ENCODE peak calls at places on chromosomes 7 and 10, in four cellular contexts. Z is GM12891, H is K562, F is H1. Y is an unnamed sample.

GRCh38 chr7:108326938-108327337 is 129.3 kb downstream of the NRCAM start:
- DNase-seq in H (no peak), F (no peak), Z (no peak), Y (no peak)

GRCh38 chr7:24059775-24060174 is 224.2 kb upstream of the NPY start:
- DNase-seq in Z (no peak), H (no peak), F (no peak), Y (no peak)

GRCh38 chr10:132627736-132628512 is 90.3 kb downstream of the INPP5A start:
- DNase-seq in Z (no peak), H (peak), F (no peak), Y (no peak)

GRCh38 chr7:142488842-142489241 is 231.0 kb upstream of the PRSS58 start:
- DNase-seq in H (no peak), F (no peak), Z (no peak), Y (no peak)

GRCh38 chr10:68987611-68988010 is 992 bp upstream of the KIFBP start:
- DNase-seq in H (no peak), F (no peak), Z (no peak), Y (no peak)

GRCh38 chr10:1211844-1212570 is 155.8 kb downstream of the WDR37 start:
- DNase-seq in H (no peak), Z (no peak), F (no peak), Y (no peak)

GRCh38 chr10:124306922-124307371 is 111.8 kb downstream of the OAT start:
- DNase-seq in H (no peak), Z (no peak), F (no peak), Y (no peak)

GRCh38 chr10:87546221-87546620 is 41.5 kb downstream of the MINPP1 start:
- DNase-seq in H (peak), Z (no peak), F (no peak), Y (no peak)

GRCh38 chr7:81919494-81919893 is 149.6 kb upstream of the HGF start:
- DNase-seq in Z (no peak), F (no peak), H (no peak), Y (no peak)

GRCh38 chr7:50595538-50596102 is 30.4 kb upstream of the DDC start:
- DNase-seq in H (peak), Z (no peak), F (no peak), Y (no peak)

GRCh38 chr10:74643586-74643956 is 182.8 kb upstream of the KAT6B start:
- DNase-seq in Z (no peak), H (no peak), F (no peak), Y (no peak)

GRCh38 chr10:91634898-91635297 is 2.0 kb upstream of the PPP1R3C start:
- DNase-seq in F (no peak), Z (no peak), H (no peak), Y (no peak)

GRCh38 chr7:139245401-139245800 is 14.4 kb downstream of the UBN2 start:
- DNase-seq in F (no peak), H (no peak), Z (no peak), Y (no peak)

GRCh38 chr10:69836728-69837025 is 35.0 kb downstream of the COL13A1 start:
- DNase-seq in Z (no peak), F (no peak), H (no peak), Y (no peak)

GRCh38 chr7:112892263-112892662 is 102.1 kb upstream of the TMEM168 start:
- DNase-seq in Z (no peak), F (no peak), H (no peak), Y (no peak)

GRCh38 chr10:90968448-90969086 is 47.7 kb upstream of the ANKRD1 start:
- DNase-seq in Z (no peak), H (no peak), F (no peak), Y (no peak)

GRCh38 chr7:5237286-5237685 is 45.5 kb upstream of the SLC29A4 start:
- DNase-seq in H (no peak), F (no peak), Z (no peak), Y (no peak)

GRCh38 chr7:140661124-140661523 is 11.6 kb upstream of the ADCK2 start:
- DNase-seq in F (no peak), H (no peak), Z (no peak), Y (no peak)

GRCh38 chr7:68429376-68430117 is 1168.7 kb upstream of the AUTS2 start:
- DNase-seq in F (no peak), Z (no peak), H (no peak), Y (no peak)

GRCh38 chr10:111551001-111551400 is 474.2 kb downstream of the ADRA2A start:
- DNase-seq in H (no peak), F (no peak), Z (no peak), Y (no peak)

GRCh38 chr10:126669188-126669587 is 1.3 kb downstream of the C10orf90 start:
- DNase-seq in F (no peak), H (no peak), Z (no peak), Y (no peak)

GRCh38 chr10:102776779-102777417 is 33.1 kb downstream of the WBP1L start:
- DNase-seq in F (peak), Z (no peak), H (peak), Y (no peak)

GRCh38 chr7:92875719-92876118 is 39.3 kb upstream of the CDK6 start:
- DNase-seq in Z (no peak), H (no peak), F (no peak), Y (no peak)

GRCh38 chr7:120550494-120551048 is 277.6 kb downstream of the KCND2 start:
- DNase-seq in F (no peak), Z (no peak), H (no peak), Y (no peak)

GRCh38 chr10:46106410-46107255 is 60.6 kb upstream of the MSMB start:
- DNase-seq in Z (no peak), H (peak), F (no peak), Y (no peak)

GRCh38 chr7:66957595-66958290 is 36.7 kb downstream of the TMEM248 start:
- DNase-seq in Z (no peak), H (no peak), F (no peak), Y (no peak)

GRCh38 chr7:155251831-155252230 is 45.8 kb upstream of the INSIG1 start:
- DNase-seq in F (no peak), H (no peak), Z (no peak), Y (no peak)

GRCh38 chr7:19413444-19413965 is 268.3 kb upstream of the FERD3L start:
- DNase-seq in F (no peak), H (no peak), Z (no peak), Y (no peak)

GRCh38 chr10:96090463-96090800 is 39.7 kb upstream of the ZNF518A start:
- DNase-seq in H (no peak), Z (no peak), F (no peak), Y (no peak)

GRCh38 chr10:45411607-45411940 is 37.6 kb downstream of the ALOX5 start:
- DNase-seq in F (no peak), Z (no peak), H (no peak), Y (no peak)

GRCh38 chr7:130901209-130901783 is 167.3 kb upstream of the KLF14 start:
- DNase-seq in F (no peak), H (peak), Z (no peak), Y (no peak)

GRCh38 chr7:66629222-66629658 is 559 bp downstream of the KCTD7 start:
- DNase-seq in Z (no peak), H (no peak), F (no peak), Y (no peak)

GRCh38 chr7:25028370-25028971 is 48.5 kb upstream of the OSBPL3 start:
- DNase-seq in F (no peak), H (peak), Z (no peak), Y (no peak)

GRCh38 chr7:91228327-91228726 is 35.9 kb upstream of the FZD1 start:
- DNase-seq in F (no peak), H (no peak), Z (no peak), Y (no peak)

GRCh38 chr7:91230100-91230499 is 34.1 kb upstream of the FZD1 start:
- DNase-seq in H (no peak), F (no peak), Z (no peak), Y (no peak)

GRCh38 chr7:91226411-91226810 is 37.8 kb upstream of the FZD1 start:
- DNase-seq in H (no peak), Z (no peak), F (no peak), Y (no peak)

GRCh38 chr7:91230503-91230902 is 33.7 kb upstream of the FZD1 start:
- DNase-seq in H (no peak), Z (no peak), F (no peak), Y (no peak)

GRCh38 chr7:91228927-91229326 is 35.3 kb upstream of the FZD1 start:
- DNase-seq in Z (no peak), F (no peak), H (no peak), Y (no peak)
- TF ChIP-seq TAF1 in Z (no peak), F (no peak), H (no peak), Y (no peak)

GRCh38 chr10:73131913-73132686 is 21.8 kb downstream of the NUDT13 start:
- DNase-seq in H (no peak), F (no peak), Z (no peak), Y (no peak)

GRCh38 chr10:73126343-73126742 is 16.1 kb downstream of the NUDT13 start:
- DNase-seq in F (no peak), Z (no peak), H (no peak), Y (no peak)

GRCh38 chr10:73134727-73135126 is 24.5 kb downstream of the NUDT13 start:
- DNase-seq in Z (no peak), F (no peak), H (no peak), Y (no peak)

GRCh38 chr10:73136627-73137026 is 26.4 kb downstream of the NUDT13 start:
- DNase-seq in F (no peak), H (no peak), Z (no peak), Y (no peak)

DNA sequence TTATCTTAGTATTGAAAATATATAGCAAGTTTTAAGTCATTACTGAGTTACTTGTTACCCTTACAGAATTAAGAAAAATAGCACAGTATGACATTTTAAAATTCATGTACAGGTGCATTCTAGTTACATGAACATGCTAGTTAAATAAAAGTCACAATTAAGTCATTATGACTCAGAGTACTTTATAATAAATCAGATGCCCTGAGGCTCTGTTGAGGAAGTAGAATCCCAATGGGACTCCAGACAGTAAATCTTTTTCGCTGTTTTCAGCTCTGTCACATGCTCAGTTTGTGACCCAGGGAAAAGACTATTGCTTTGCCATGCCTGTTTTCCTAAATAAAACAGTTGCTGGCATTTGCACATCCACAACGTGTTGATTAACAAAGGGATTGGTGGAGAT is 21.0 kb downstream of the NUDT13 start:
- DNase-seq in H (no peak), F (no peak), Z (no peak), Y (no peak)
- TF ChIP-seq POLR2AphosphoS5 in H (no peak), F (no peak), Z (no peak), Y (no peak)

GRCh38 chr7:1458676-1459511 is at the start of gene MICALL2:
- DNase-seq in F (no peak), Z (no peak), H (peak), Y (no peak)
- TF ChIP-seq POLR2A in F (no peak), Z (no peak), H (peak), Y (peak)

GRCh38 chr7:137968890-137969289 is 33.0 kb downstream of the CREB3L2 start:
- DNase-seq in H (no peak), F (no peak), Z (no peak), Y (no peak)

GRCh38 chr7:137964824-137965545 is 36.9 kb downstream of the CREB3L2 start:
- DNase-seq in F (no peak), Z (no peak), H (no peak), Y (no peak)

GRCh38 chr7:137965942-137966624 is 35.8 kb downstream of the CREB3L2 start:
- DNase-seq in Z (no peak), F (no peak), H (no peak), Y (no peak)

GRCh38 chr7:137966636-137967142 is 35.2 kb downstream of the CREB3L2 start:
- DNase-seq in H (no peak), F (no peak), Z (no peak), Y (no peak)

GRCh38 chr7:137967143-137968018 is 34.5 kb downstream of the CREB3L2 start:
- DNase-seq in H (peak), Z (no peak), F (no peak), Y (no peak)
- TF ChIP-seq TAF1 in H (peak), Z (no peak), F (no peak), Y (no peak)

GRCh38 chr7:132221356-132221755 is 354.9 kb downstream of the PLXNA4 start:
- DNase-seq in H (no peak), Z (no peak), F (no peak), Y (no peak)

GRCh38 chr7:132220060-132220459 is 356.2 kb downstream of the PLXNA4 start:
- DNase-seq in F (no peak), Z (no peak), H (no peak), Y (no peak)

GRCh38 chr7:132214452-132214851 is 361.8 kb downstream of the PLXNA4 start:
- DNase-seq in F (no peak), Z (no peak), H (no peak), Y (no peak)

GRCh38 chr7:132216847-132217246 is 359.4 kb downstream of the PLXNA4 start:
- DNase-seq in H (no peak), Z (no peak), F (no peak), Y (no peak)

GRCh38 chr7:132218876-132219275 is 357.4 kb downstream of the PLXNA4 start:
- DNase-seq in H (no peak), Z (no peak), F (no peak), Y (no peak)
- TF ChIP-seq POLR2AphosphoS5 in H (no peak), Z (no peak), F (no peak), Y (no peak)

GRCh38 chr7:7566651-7567611 is at the start of gene MIOS:
- DNase-seq in Z (peak), F (peak), H (peak), Y (peak)
- TF ChIP-seq POLR2A in Z (peak), F (peak), H (peak), Y (peak)

Y was measured in GM12892.